ENCODE peak calls at places on chromosomes 11 and 22, in eight cellular contexts. T, Q, Y, M, U, K, A and R are unnamed samples.

GRCh38 chr11:2275334-2276279 is 5.2 kb upstream of the ASCL2 start:
- DNase-seq in Y (no peak), T (no peak), U (no peak), M (no peak), K (no peak), A (no peak), Q (no peak), R (no peak)

GRCh38 chr22:38467904-38468760 is at the start of gene KDELR3:
- DNase-seq in T (peak; percentile 42), K (peak; percentile 99), A (peak; percentile 54), U (peak; percentile 74), M (peak; percentile 83), Y (peak; percentile 75), Q (no peak), R (peak; percentile 71)

GRCh38 chr11:100918551-100919500 is 210.8 kb downstream of the PGR start:
- DNase-seq in Q (no peak), M (peak; percentile 21), T (no peak), A (no peak), K (no peak), U (peak; percentile 31), Y (no peak), R (peak; percentile 46)

GRCh38 chr11:68969386-68969785 is 11.4 kb downstream of the MRGPRD start:
- DNase-seq in U (no peak), A (no peak), T (no peak), Q (no peak), K (no peak), Y (no peak), M (no peak), R (no peak)

GRCh38 chr22:27124336-27125023 is 467.1 kb downstream of the MIAT start:
- DNase-seq in Y (peak; percentile 31), K (peak; percentile 42), T (no peak), U (no peak), Q (no peak), M (no peak), A (no peak), R (no peak)

GRCh38 chr11:26324270-26324669 is 7.7 kb upstream of the ANO3 start:
- DNase-seq in U (no peak), Y (no peak), A (no peak), K (no peak), Q (no peak), M (no peak), T (no peak), R (no peak)

GRCh38 chr11:36131719-36132349 is 157.4 kb downstream of the COMMD9 start:
- DNase-seq in M (peak; percentile 81), K (peak; percentile 75), A (peak; percentile 38), U (peak; percentile 83), T (no peak), Q (no peak), Y (peak; percentile 52), R (peak; percentile 59)

GRCh38 chr11:20055312-20055711 is 105.0 kb downstream of the DBX1 start:
- DNase-seq in Q (peak; percentile 76), T (no peak), M (no peak), U (no peak), K (peak; percentile 6), Y (no peak), A (no peak), R (no peak)